ENCODE peak calls at places on chromosomes 7 and 10, in four cellular contexts. Z, Y, R and T are unnamed samples.

GRCh38 chr10:113045155-113046055 is 95.4 kb downstream of the TCF7L2 start:
- DNase-seq in Z (no peak), Y (peak), R (peak), T (peak)

GRCh38 chr10:72291019-72291532 is 17.4 kb downstream of the DDIT4 start:
- DNase-seq in Z (no peak), Y (no peak), R (no peak), T (no peak)

GRCh38 chr10:46104071-46104585 is 58.1 kb upstream of the MSMB start:
- DNase-seq in Z (no peak), Y (no peak), R (no peak), T (no peak)

GRCh38 chr10:22655312-22655973 is 58.9 kb downstream of the PIP4K2A start:
- DNase-seq in Z (no peak), Y (peak), R (peak), T (peak)

GRCh38 chr7:20064974-20065862 is 152.0 kb downstream of the MACC1 start:
- DNase-seq in Z (no peak), Y (peak), R (peak), T (peak)

GRCh38 chr7:102303669-102304422 is 17.2 kb downstream of the SH2B2 start:
- DNase-seq in Z (peak), Y (no peak), R (no peak), T (no peak)

GRCh38 chr10:113739031-113739430 is 12.5 kb upstream of the PLEKHS1 start:
- DNase-seq in Z (no peak), Y (peak), R (no peak), T (no peak)

GRCh38 chr7:81816312-81816711 is 46.5 kb upstream of the HGF start:
- DNase-seq in Z (no peak), Y (no peak), R (no peak), T (no peak)

GRCh38 chr10:43728425-43728824 is 79.7 kb upstream of the ZNF32 start:
- DNase-seq in Z (no peak), Y (no peak), R (no peak), T (no peak)

GRCh38 chr7:100589341-100589935 is 3.3 kb downstream of the FBXO24 start:
- DNase-seq in Z (no peak), Y (no peak), R (no peak), T (no peak)

GRCh38 chr7:14218338-14218737 is 228.9 kb upstream of the ETV1 start:
- DNase-seq in Z (no peak), Y (peak), R (peak), T (no peak)

GRCh38 chr10:8035641-8036520 is 18.6 kb upstream of the GATA3 start:
- DNase-seq in Z (no peak), Y (no peak), R (no peak), T (no peak)

GRCh38 chr7:47895026-47895425 is 53.2 kb downstream of the PKD1L1 start:
- DNase-seq in Z (no peak), Y (no peak), R (no peak), T (no peak)

GRCh38 chr7:519429-519973 is at the start of gene PDGFA:
- DNase-seq in Z (peak), Y (peak), R (no peak), T (no peak)

GRCh38 chr10:30827531-30828120 is 198.1 kb upstream of the LYZL2 start:
- DNase-seq in Z (no peak), Y (peak), R (no peak), T (no peak)

GRCh38 chr7:106863216-106863997 is 1.7 kb upstream of the PIK3CG start:
- DNase-seq in Z (no peak), Y (no peak), R (no peak), T (no peak)

GRCh38 chr7:156487811-156488523 is 152.6 kb upstream of the RNF32 start:
- DNase-seq in Z (no peak), Y (no peak), R (no peak), T (no peak)

GRCh38 chr7:17412883-17413282 is 114.4 kb downstream of the AHR start:
- DNase-seq in Z (no peak), Y (no peak), R (no peak), T (no peak)

GRCh38 chr7:95436407-95436806 is 1.6 kb upstream of the PON2 start:
- DNase-seq in Z (no peak), Y (no peak), R (no peak), T (no peak)

DNA sequence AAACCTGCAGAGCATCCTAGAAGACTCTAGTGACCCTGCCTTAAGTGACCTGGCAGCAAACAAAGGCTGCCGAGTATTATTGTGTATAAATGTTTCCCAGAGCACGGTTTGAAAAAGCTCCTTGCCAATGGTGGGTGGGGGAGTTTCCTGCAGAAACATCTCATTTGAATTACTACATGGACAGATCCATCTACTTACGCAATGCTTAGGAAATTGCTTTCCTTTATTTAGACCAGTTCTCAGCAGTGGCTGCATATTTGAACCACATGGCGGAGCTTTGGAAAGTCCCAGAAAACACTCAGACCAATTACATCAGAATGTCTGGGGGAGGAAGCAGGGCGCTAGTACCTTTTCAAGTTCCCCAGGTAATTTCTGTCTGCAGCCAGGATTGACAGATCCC is 560.9 kb downstream of the SDK1 start:
- DNase-seq in Z (no peak), Y (peak), R (peak), T (peak)
- TF ChIP-seq CTCF in Z (no peak), Y (no peak), R (no peak), T (no peak)

GRCh38 chr10:6592080-6592479 is 12.0 kb upstream of the PRKCQ start:
- DNase-seq in Z (no peak), Y (no peak), R (no peak), T (no peak)

GRCh38 chr10:6598679-6599078 is 18.6 kb upstream of the PRKCQ start:
- DNase-seq in Z (no peak), Y (no peak), R (no peak), T (no peak)

GRCh38 chr10:6597478-6597877 is 17.4 kb upstream of the PRKCQ start:
- DNase-seq in Z (no peak), Y (no peak), R (no peak), T (no peak)

GRCh38 chr10:6593140-6593740 is 13.2 kb upstream of the PRKCQ start:
- DNase-seq in Z (no peak), Y (no peak), R (no peak), T (no peak)

DNA sequence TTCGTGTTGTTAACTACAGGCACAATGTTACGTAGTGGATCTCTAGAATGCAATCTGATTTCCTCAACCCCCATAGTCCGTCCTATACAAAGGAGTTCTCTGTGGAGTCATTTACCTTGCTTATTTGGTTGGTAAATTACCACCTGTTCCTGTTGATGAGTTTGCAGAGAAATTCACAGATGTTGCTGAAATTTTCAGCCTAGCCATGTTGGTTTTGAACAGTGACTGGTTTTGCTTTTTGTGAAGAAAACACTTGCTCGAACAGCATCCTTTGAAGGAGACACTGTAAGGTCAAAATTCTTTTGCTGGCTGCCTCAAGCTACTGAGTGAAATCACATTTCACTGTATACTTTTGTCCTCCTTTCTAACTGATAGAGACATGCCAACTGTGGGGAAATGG is 15.4 kb upstream of the PRKCQ start:
- DNase-seq in Z (no peak), Y (no peak), R (no peak), T (no peak)
- H3K4me3 ChIP-seq in Z (no peak), Y (no peak), R (no peak), T (no peak)

DNA sequence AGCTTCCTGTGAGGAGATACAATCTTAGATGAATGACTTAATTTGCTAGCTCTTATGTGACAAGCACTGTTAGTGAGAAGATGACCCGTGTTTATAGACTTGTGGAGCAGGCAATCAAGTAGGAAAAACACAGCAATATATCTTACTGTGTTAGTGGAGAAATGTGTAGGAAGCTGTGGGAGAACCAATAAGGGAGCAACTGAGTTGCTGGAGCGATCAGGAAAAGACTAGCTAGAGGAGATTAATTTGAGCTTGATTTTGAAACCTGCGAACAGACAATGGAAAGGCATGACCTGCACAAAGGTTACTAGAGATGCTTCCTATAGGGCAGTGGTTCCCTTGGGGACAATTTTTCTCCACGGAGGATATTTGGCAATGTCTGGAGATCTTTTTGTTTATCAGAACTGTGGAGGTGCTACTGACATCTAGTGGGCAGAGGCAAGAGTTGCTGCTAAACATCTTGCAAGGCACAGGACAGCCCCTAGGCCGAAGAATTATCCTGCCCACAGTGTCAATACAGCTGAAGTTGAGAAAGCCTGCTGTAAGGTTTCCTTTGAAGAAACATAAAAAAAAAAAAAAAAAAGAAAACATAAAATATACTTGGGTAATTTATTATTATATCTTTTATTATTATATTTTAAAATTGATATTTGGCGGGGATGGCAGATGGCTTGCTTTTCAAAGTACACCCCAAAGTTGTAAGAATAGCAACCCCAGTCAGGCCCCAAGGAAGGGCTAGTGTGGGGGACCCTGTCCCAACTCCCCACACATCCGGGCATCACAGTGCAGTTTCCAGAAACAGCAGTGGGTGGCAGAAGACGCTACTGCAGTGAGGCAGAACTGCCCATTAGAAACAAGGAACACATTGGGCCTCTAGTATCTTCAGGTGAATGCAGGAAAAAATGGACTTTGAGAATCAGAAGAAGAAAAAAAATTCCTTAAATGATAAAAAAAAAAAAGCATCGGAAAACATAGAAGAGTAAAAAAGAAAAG is 481.5 kb downstream of the SH2D4B start:
- DNase-seq in Z (no peak), Y (peak), R (peak), T (no peak)
- TF ChIP-seq CTCF in Z (no peak), Y (peak), R (peak), T (peak)

DNA sequence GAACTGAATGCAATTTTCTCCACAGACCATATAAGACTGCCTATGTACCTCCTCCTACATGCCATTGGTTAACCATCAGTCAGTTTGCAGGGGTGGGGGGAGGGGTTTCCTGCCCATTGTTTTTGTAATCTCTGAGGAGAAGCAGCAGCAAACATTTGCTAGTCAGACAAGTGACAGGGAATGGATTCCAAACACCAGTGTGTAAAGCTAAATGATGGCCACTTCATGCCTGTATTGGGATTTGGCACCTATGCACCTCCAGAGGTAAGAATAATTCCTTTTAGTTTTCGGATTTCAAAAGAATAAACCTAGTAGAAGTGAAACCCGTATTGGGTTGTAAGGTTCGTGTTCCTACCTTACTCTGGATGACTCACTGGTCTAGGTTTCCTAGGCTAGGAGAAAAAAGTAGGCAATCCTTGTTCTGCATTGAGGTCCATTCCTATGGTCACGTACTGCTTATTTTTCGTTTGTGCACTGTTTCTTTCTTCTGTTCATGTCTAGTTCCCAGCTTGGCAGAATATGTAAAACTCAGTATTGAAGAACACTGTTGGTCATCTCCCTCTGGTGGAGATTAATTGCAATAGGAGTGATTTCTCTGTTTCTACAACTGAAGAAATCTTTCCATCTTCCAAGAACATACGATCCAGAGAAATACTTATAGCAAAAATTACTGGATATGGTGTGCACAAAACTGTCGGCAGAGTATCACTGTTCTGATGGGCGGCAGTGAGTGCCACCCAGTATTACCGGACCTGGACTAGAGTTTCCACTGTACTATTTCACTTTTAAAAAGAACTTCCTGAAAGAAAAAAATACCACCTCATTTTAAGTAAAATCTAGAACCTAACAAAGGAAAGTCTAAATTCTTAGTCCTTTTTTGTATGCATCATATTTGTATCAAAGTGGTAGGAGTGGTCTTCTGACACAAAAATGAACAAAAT is at the start of gene AKR1C3:
- DNase-seq in Z (no peak), Y (peak), R (peak), T (no peak)
- H3K4me3 ChIP-seq in Z (peak), Y (peak), R (no peak), T (peak)

DNA sequence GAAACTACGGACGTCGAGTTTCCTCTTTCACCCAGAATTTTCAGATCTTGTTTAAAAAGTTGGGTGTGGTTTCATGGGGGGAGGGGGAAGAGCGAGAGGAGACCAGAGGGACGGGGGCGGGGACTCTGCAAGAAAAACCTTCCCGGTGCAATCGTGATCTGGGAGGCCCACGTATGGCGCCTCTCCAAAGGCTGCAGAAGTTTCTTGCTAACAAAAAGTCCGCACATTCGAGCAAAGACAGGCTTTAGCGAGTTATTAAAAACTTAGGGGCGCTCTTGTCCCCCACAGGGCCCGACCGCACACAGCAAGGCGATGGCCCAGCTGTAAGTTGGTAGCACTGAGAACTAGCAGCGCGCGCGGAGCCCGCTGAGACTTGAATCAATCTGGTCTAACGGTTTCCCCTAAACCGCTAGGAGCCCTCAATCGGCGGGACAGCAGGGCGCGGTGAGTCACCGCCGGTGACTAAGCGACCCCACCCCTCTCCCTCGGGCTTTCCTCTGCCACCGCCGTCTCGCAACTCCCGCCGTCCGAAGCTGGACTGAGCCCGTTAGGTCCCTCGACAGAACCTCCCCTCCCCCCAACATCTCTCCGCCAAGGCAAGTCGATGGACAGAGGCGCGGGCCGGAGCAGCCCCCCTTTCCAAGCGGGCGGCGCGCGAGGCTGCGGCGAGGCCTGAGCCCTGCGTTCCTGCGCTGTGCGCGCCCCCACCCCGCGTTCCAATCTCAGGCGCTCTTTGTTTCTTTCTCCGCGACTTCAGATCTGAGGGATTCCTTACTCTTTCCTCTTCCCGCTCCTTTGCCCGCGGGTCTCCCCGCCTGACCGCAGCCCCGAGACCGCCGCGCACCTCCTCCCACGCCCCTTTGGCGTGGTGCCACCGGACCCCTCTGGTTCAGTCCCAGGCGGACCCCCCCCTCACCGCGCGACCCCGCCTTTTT is at the start of gene VIM:
- DNase-seq in Z (peak), Y (peak), R (peak), T (no peak)
- TF ChIP-seq CTCF in Z (no peak), Y (no peak), R (peak), T (peak)

DNA sequence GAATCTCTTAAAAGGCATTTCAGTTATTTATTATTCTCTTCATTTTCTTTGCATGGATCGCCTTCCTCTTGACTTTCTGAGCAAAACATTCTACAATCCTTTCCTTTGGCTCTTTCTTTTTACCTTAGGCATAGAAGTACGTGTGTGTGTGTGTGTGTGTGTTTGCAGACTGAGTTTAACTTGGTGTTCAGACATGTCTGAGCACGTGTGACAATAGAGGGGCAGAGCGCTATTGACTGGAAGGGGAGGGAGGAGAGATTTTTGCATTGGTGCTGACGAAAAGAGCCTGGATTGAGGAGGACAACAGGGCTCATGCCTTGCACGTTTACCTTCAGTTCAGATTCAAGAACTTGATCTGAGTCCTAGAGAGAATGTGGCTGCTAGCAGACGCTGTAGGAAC is 129.8 kb downstream of the SEC23IP start:
- DNase-seq in Z (no peak), Y (no peak), R (no peak), T (no peak)
- H3K4me3 ChIP-seq in Z (no peak), Y (no peak), R (no peak), T (no peak)

DNA sequence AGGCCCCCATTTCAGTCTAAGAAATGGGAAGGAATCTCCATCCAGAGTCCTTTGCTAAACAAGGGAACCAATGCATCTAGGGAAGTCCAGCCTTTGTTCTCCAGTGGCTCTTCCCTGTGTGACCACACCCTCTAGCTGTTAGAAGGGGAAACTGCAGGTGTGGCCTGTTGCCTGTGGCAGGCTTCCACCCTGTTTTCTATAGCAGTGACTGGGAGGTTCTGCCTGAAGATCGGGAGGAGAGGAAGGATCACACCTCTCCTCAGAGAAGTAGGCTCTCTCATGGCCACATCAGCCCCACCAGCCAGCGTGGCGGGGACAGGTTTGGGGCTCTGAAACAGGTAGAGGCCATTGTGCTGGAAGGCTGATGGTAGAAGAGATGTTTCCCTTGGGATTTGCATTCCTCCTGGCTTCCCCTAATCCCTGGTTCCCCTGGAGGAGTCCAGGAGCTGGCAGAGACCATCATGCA is 47.7 kb upstream of the TRIM8 start:
- DNase-seq in Z (no peak), Y (peak), R (peak), T (no peak)
- TF ChIP-seq CTCF in Z (peak), Y (peak), R (peak), T (peak)

DNA sequence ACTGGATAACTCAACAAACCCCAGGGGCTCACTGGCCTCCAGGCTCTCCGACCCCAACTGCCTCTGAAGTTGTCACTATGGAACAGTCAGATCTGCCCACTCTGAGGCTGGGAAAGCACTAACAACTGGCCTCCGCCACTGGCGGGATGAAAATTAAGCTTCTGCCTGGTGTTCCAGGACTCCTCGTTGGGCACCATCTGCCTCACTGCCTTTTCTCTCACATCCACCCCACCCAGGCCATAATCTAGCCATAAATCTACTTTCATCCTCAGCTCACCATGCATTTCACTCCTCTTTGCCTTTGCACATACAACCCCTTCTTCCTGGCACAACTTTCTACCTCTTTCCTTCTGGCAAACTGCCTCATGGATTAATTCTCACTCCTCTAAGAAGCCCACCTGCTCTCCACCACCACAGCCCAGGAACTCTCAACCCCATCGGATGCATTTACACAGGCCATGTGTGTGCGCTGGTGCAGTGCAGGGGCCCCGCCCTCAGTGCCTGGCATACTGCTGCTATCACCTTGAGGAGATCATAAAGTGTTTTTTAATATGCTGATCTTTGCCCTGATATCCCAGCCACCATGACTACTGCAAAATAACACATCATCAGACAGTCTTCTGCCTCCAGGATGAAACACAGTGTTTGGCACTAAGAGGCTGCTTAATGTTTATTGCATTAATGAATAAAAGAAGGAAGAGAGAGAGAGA is 4.0 kb downstream of the CDHR1 start:
- DNase-seq in Z (no peak), Y (no peak), R (no peak), T (no peak)
- H3K4me3 ChIP-seq in Z (no peak), Y (no peak), R (no peak), T (no peak)